ENCODE peak calls at places on chromosomes 2 and 18, in nine cellular contexts. A is amygdala; H is GM10248; N is neural crest cell; W is endothelial cell; C is stimulated activated naive B cell treated with anti-CD40 and anti-IgM and Interleukin-4, amounts not matched to agents 10 μg/mL and 1 μg/mL and 100 μg/mL, for 72 hours; M is IMR-90; T is tibial nerve; S is EH. Z is an unnamed sample.

GRCh38 chr2:241272298-241272721 is 43.2 kb downstream of the HDLBP start:
- DNase-seq in A (no peak), H (peak; percentile 44), N (peak; percentile 16), W (peak; percentile 51), C (no peak), M (no peak), T (no peak), S (peak; percentile 43), Z (peak; percentile 24)

GRCh38 chr2:178282075-178282474 is 87.8 kb downstream of the OSBPL6 start:
- DNase-seq in A (no peak), H (no peak), N (no peak), W (no peak), C (no peak), M (peak; percentile 84), T (no peak), S (peak; percentile 63), Z (peak; percentile 18)

GRCh38 chr18:78991446-78991845 is 11.8 kb downstream of the SALL3 start:
- DNase-seq in A (no peak), H (no peak), N (no peak), W (no peak), C (no peak), M (no peak), T (no peak), S (no peak), Z (no peak)

GRCh38 chr2:113079123-113079522 is 11.4 kb downstream of the IL1F10 start:
- DNase-seq in A (no peak), H (no peak), N (no peak), W (no peak), C (no peak), M (no peak), T (no peak), S (no peak), Z (peak; percentile 96)

GRCh38 chr2:206408323-206409320 is 34.7 kb upstream of the ADAM23 start:
- DNase-seq in A (no peak), H (peak; percentile 17), N (no peak), W (no peak), C (no peak), M (no peak), T (no peak), S (no peak), Z (no peak)

GRCh38 chr2:177332041-177332991 is 60.3 kb upstream of the AGPS start:
- DNase-seq in A (peak; percentile 15), H (peak; percentile 50), N (peak; percentile 53), W (peak; percentile 61), C (peak; percentile 55), M (peak; percentile 83), T (peak; percentile 77), S (peak; percentile 82), Z (peak; percentile 72)

GRCh38 chr18:24656571-24656971 is 196.1 kb downstream of the HRH4 start:
- DNase-seq in A (no peak), H (no peak), N (no peak), W (no peak), C (no peak), M (peak; percentile 94), T (no peak), S (peak; percentile 23), Z (no peak)

GRCh38 chr2:3606028-3606369 is 11.1 kb downstream of the COLEC11 start:
- DNase-seq in A (no peak), H (no peak), N (no peak), W (no peak), C (no peak), M (no peak), T (no peak), S (no peak), Z (no peak)

GRCh38 chr2:190328748-190329147 is 9.1 kb upstream of the HIBCH start:
- DNase-seq in A (no peak), H (no peak), N (no peak), W (no peak), C (no peak), M (peak; percentile 33), T (no peak), S (peak; percentile 22), Z (no peak)

GRCh38 chr18:72161686-72162085 is 382.5 kb downstream of the CBLN2 start:
- DNase-seq in A (no peak), H (no peak), N (no peak), W (no peak), C (no peak), M (no peak), T (no peak), S (no peak), Z (no peak)

GRCh38 chr18:3458952-3459853 is 9.2 kb downstream of the TGIF1 start:
- DNase-seq in A (no peak), H (no peak), N (no peak), W (no peak), C (no peak), M (peak; percentile 74), T (no peak), S (peak; percentile 37), Z (no peak)

GRCh38 chr18:68769423-68769822 is 28.5 kb upstream of the CCDC102B start:
- DNase-seq in A (no peak), H (no peak), N (no peak), W (no peak), C (no peak), M (no peak), T (peak; percentile 68), S (peak; percentile 24), Z (no peak)

Z was measured in T47D.